ENCODE peak calls at places on chromosomes 3 and 15, in four cellular contexts. S, Z, F and G are unnamed samples.

GRCh38 chr15:38828031-38828532 is 263.5 kb upstream of the RASGRP1 start:
- DNase-seq in S (no peak), Z (no peak), F (no peak), G (no peak)

GRCh38 chr15:51727141-51727897 is 10.1 kb downstream of the LYSMD2 start:
- DNase-seq in S (peak; percentile 11), Z (no peak), F (no peak), G (no peak)

GRCh38 chr3:55951371-55951770 is 464.3 kb upstream of the WNT5A start:
- DNase-seq in S (no peak), Z (no peak), F (no peak), G (no peak)

GRCh38 chr15:42494998-42495360 is 455 bp upstream of the SNAP23 start:
- DNase-seq in S (peak; percentile 34), Z (no peak), F (no peak), G (no peak)

GRCh38 chr3:175885196-175885766 is 1026.1 kb downstream of the NAALADL2 start:
- DNase-seq in S (no peak), Z (no peak), F (no peak), G (no peak)

GRCh38 chr15:66107070-66107469 is 146.5 kb downstream of the MEGF11 start:
- DNase-seq in S (no peak), Z (no peak), F (no peak), G (no peak)

GRCh38 chr15:43974852-43975251 is 148.1 kb downstream of the WDR76 start:
- DNase-seq in S (peak; percentile 57), Z (peak; percentile 57), F (peak; percentile 22), G (peak; percentile 15)

GRCh38 chr15:75043509-75044257 is 20.3 kb downstream of the PPCDC start:
- DNase-seq in S (peak; percentile 96), Z (peak; percentile 93), F (no peak), G (peak; percentile 53)

GRCh38 chr3:71064976-71065763 is 518.4 kb downstream of the FOXP1 start:
- DNase-seq in S (peak; percentile 45), Z (no peak), F (no peak), G (no peak)

GRCh38 chr15:90836296-90836871 is 32.0 kb upstream of the FURIN start:
- DNase-seq in S (peak; percentile 53), Z (no peak), F (no peak), G (no peak)

GRCh38 chr15:48645558-48646330 is at the start of gene FBN1:
- DNase-seq in S (peak; percentile 15), Z (peak; percentile 33), F (peak; percentile 75), G (peak; percentile 59)

GRCh38 chr3:139534444-139534812 is 5.1 kb downstream of the RBP1 start:
- DNase-seq in S (no peak), Z (no peak), F (no peak), G (no peak)

GRCh38 chr3:37826933-37827332 is 34.7 kb upstream of the CTDSPL start:
- DNase-seq in S (no peak), Z (no peak), F (no peak), G (no peak)

DNA sequence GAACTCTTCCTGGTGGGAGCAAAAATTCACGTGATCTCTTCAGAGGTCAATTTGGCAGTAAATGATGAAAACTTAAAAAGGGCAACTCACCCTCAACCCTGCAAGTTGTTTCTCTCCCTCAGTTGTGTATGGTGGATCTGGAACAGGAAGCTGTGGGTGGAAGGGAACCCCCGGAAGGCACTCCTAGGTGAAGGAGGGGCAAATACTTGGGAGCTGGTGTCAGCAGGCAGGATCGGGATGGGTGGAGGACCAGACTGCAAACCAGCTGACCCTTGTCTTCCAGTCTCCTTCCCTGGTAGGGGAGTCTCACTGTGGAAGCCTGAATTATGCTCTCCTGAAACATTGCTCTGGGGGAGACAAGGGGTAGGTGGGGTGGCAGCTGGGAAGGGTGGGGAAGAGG is 33.5 kb downstream of the PRR23E start:
- DNase-seq in S (no peak), Z (no peak), F (no peak), G (no peak)
- TF ChIP-seq POLR2AphosphoS5 in S (no peak), Z (no peak), F (no peak), G (no peak)

GRCh38 chr3:196942915-196943277 is 568 bp upstream of the NCBP2 start:
- DNase-seq in S (no peak), Z (no peak), F (no peak), G (no peak)

GRCh38 chr3:196947136-196947859 is 5.0 kb upstream of the NCBP2 start:
- DNase-seq in S (no peak), Z (no peak), F (no peak), G (no peak)

GRCh38 chr3:196938124-196938523 is 4.2 kb downstream of the NCBP2 start:
- DNase-seq in S (no peak), Z (no peak), F (no peak), G (no peak)

GRCh38 chr3:196941846-196942225 is 492 bp downstream of the NCBP2 start:
- DNase-seq in S (no peak), Z (no peak), F (peak; percentile 37), G (peak; percentile 52)

DNA sequence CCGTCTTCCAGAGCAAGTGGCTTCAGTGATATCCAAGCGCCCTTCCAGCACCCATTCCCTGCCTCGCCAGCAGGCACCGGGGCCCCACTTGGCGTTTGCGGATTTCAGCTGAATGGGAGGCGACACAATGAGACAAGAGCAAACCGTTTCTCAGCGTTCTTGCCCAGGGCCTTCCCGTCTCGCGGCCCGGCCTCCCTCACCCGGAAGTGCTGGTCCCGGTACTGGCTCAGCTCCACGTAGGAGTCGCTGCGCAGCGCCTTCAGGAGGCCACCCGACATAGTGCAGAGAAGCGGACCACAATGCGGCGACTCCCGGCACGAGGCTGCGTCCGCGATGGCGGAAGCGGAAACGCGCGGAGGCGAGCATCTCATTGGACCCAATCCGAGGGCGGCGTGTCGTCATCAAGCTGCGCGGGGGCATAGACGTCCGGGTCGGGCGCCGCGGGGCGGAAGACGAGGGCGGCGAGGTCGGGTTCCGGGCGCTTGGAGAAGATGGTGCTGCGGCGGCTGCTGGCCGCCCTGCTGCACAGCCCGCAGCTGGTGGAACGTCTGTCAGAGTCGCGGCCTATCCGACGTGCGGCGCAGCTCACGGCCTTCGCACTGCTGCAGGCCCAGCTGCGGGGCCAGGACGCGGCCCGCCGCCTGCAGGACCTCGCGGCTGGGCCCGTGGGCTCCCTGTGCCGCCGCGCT is at the start of gene NCBP2:
- DNase-seq in S (peak; percentile 95), Z (peak; percentile 95), F (peak; percentile 92), G (peak; percentile 91)
- TF ChIP-seq POLR2A in S (no peak), Z (peak; percentile 97), F (peak; percentile 95), G (peak; percentile 96)

DNA sequence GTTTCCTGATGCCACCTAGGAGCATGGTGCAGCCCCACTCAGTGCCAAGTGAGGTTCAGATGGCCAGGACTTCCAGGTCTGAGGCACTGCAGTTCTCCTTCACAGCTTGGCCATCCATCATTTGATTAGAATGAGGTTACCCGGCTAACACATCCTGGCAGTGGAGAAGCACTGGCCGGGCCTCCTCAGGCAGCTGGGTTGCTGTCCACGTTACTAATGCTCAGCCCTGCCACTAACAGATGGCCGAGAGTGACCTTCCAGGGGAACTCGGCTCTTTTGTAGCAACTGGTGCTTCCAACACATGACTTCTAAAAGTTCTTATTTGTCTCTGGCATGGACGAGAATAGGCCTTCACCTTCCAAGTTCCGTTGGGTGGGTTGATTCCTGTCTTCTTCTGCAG is 204.6 kb upstream of the CFAP20DC start:
- DNase-seq in S (no peak), Z (no peak), F (no peak), G (no peak)
- TF ChIP-seq TAF1 in S (no peak), Z (no peak), F (no peak), G (no peak)

DNA sequence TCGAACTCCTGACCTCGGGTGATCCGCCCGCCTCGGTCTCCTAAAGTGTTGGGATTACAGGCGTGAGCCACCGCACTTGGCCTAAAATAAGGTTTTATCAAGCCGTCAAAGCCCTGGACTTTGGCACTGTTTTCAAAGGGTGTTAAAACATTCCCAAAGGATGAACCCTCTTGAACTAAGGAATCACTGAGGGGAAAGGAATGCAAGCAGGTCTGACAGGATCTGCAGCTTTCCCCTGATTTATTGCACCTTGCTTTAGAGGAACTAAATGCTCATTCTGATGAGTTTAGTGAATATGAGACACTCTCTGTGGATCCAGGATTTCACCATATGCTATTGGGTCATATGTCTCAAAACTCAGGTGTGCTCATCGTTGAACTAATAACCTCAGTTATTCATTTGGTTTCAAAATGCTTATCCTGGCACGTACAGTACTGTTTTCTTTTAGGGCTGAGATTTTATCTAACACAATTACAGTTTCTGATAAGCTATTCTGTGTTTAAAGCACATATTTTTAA is 63.0 kb upstream of the TSC22D2 start:
- DNase-seq in S (peak; percentile 55), Z (no peak), F (no peak), G (no peak)
- TF ChIP-seq POLR2AphosphoS5 in S (no peak), Z (no peak), F (no peak), G (no peak)

GRCh38 chr15:72473670-72474465 is at the start of gene ARIH1:
- DNase-seq in S (peak; percentile 87), Z (peak; percentile 80), F (peak; percentile 66), G (peak; percentile 62)
- TF ChIP-seq POLR2A in S (peak; percentile 94), Z (peak; percentile 97), F (peak; percentile 90), G (peak; percentile 86)

GRCh38 chr3:133536635-133536980 is 36.9 kb upstream of the CDV3 start:
- DNase-seq in S (no peak), Z (no peak), F (no peak), G (no peak)
- TF ChIP-seq TAF1 in S (no peak), Z (no peak), F (no peak), G (no peak)

GRCh38 chr3:68880632-68881031 is 51.7 kb downstream of the TAFA4 start:
- DNase-seq in S (no peak), Z (no peak), F (no peak), G (no peak)
- TF ChIP-seq POLR2AphosphoS5 in S (no peak), Z (no peak), F (no peak), G (no peak)

GRCh38 chr3:46406786-46407611 is at the start of the genes CCR5AS and CCRL2:
- DNase-seq in S (no peak), Z (no peak), F (peak; percentile 49), G (peak; percentile 36)
- TF ChIP-seq POLR2A in S (no peak), Z (peak; percentile 39), F (no peak), G (peak; percentile 38)

DNA sequence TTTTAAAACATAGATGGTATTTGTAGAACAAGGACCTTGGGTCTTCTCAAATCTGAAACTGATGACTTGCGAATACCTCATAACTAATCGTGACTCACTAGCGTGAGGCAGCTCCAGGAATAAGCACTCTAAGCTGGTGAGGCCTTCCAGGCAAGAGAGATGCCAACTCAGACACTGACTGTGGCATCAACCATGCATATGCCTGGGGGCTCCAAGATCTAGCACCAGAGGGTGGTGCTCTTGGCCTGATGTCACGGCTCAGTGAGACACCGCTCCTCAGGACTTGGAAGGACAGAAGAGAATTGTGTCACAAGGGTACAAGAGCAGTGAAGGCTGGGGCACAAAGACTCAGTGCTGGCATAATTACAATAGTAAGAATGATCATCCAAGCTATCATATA is 125.0 kb upstream of the TRIM42 start:
- DNase-seq in S (peak; percentile 12), Z (no peak), F (no peak), G (no peak)
- TF ChIP-seq TAF1 in S (no peak), Z (no peak), F (no peak), G (no peak)